ENCODE peak calls at places on chromosomes 16 and 17, in six cellular contexts. T is lower lobe of right lung; R is stimulated activated CD8-positive, alpha-beta memory T cell treated with anti-CD3 and anti-CD28 coated beads, Interleukin-4, amount 100 ng/mL, for 24 hours; P is activated CD4-positive, alpha-beta T cell treated with anti-CD3 and anti-CD28 coated beads, Interleukin-2, amount 10 ng/mL, durations not matched to agents 7 days and 5 days; H is PC-3; Y is T-helper 2 cell. C is an unnamed sample.

GRCh38 chr17:81927145-81927652 is 336 bp downstream of the MAFG start:
- DNase-seq in R (no peak), Y (no peak), T (no peak), H (no peak), P (no peak), C (no peak)

GRCh38 chr16:89200124-89200849 is at the start of gene SLC22A31:
- DNase-seq in Y (no peak), H (no peak), R (no peak), P (no peak), T (peak; percentile 82), C (no peak)

GRCh38 chr17:58539703-58540102 is 25.3 kb upstream of the MTMR4 start:
- DNase-seq in H (no peak), Y (no peak), R (no peak), P (no peak), T (no peak), C (no peak)

GRCh38 chr17:76951375-76951905 is 83.2 kb downstream of the MGAT5B start:
- DNase-seq in R (no peak), P (no peak), T (peak; percentile 22), H (no peak), Y (no peak), C (no peak)

GRCh38 chr17:1861391-1862010 is 31.7 kb downstream of the RPA1 start:
- DNase-seq in T (no peak), H (no peak), Y (no peak), P (no peak), R (no peak), C (no peak)

GRCh38 chr16:66468321-66468965 is 41.3 kb downstream of the BEAN1 start:
- DNase-seq in P (no peak), H (no peak), T (no peak), R (no peak), Y (no peak), C (no peak)

GRCh38 chr17:68759343-68760140 is 158.4 kb upstream of the FAM20A start:
- DNase-seq in R (peak; percentile 26), Y (no peak), H (peak; percentile 98), P (peak; percentile 67), T (peak; percentile 91), C (no peak)

GRCh38 chr16:34801875-34802274 is 1342.5 kb downstream of the TP53TG3F start:
- DNase-seq in P (no peak), R (no peak), H (no peak), T (no peak), Y (no peak), C (no peak)

GRCh38 chr16:73126453-73126853 is 78.5 kb upstream of the ZFHX3 start:
- DNase-seq in P (no peak), Y (no peak), R (no peak), H (no peak), T (no peak), C (no peak)

GRCh38 chr16:88924834-88925539 is 52.0 kb downstream of the CBFA2T3 start:
- DNase-seq in T (no peak), H (peak; percentile 80), Y (no peak), R (no peak), P (no peak), C (no peak)

GRCh38 chr17:53454337-53454736 is 368.4 kb upstream of the KIF2B start:
- DNase-seq in R (no peak), P (no peak), H (no peak), T (no peak), Y (no peak), C (no peak)

GRCh38 chr17:63740464-63741181 is 976 bp downstream of the STRADA start:
- DNase-seq in H (peak; percentile 51), R (no peak), P (peak; percentile 9), T (no peak), Y (no peak), C (no peak)

GRCh38 chr16:46812781-46813555 is 18.0 kb downstream of the C16orf87 start:
- DNase-seq in Y (no peak), T (no peak), H (peak; percentile 11), P (no peak), R (no peak), C (no peak)

GRCh38 chr17:59372138-59372751 is 40.8 kb downstream of the YPEL2 start:
- DNase-seq in H (no peak), P (no peak), T (no peak), Y (no peak), R (no peak), C (no peak)

GRCh38 chr16:68396481-68396880 is 51.8 kb downstream of the SMPD3 start:
- DNase-seq in Y (no peak), P (peak; percentile 69), R (no peak), T (peak; percentile 43), H (peak; percentile 55), C (peak; percentile 27)

GRCh38 chr16:84054271-84054670 is 11.7 kb upstream of the SLC38A8 start:
- DNase-seq in P (no peak), H (no peak), Y (no peak), T (peak; percentile 27), R (no peak), C (no peak)

GRCh38 chr17:2940352-2940751 is 123.1 kb downstream of the OR1D5 start:
- DNase-seq in Y (no peak), R (no peak), T (no peak), H (no peak), P (no peak), C (no peak)

GRCh38 chr16:69544099-69544498 is 21.7 kb upstream of the NFAT5 start:
- DNase-seq in P (no peak), T (no peak), R (no peak), H (no peak), Y (no peak), C (no peak)

GRCh38 chr17:17994271-17994670 is 21.6 kb downstream of the DRC3 start:
- DNase-seq in R (peak; percentile 7), H (peak; percentile 35), T (no peak), Y (no peak), P (peak; percentile 12), C (no peak)

GRCh38 chr17:36980281-36980761 is 31.6 kb downstream of the AATF start:
- DNase-seq in R (no peak), Y (no peak), H (peak; percentile 5), P (no peak), T (no peak), C (no peak)

GRCh38 chr16:77723108-77723514 is 797 bp downstream of the NUDT7 start:
- DNase-seq in H (no peak), Y (no peak), T (no peak), R (no peak), P (no peak), C (no peak)

GRCh38 chr16:86410076-86410475 is 100.3 kb upstream of the FOXF1 start:
- DNase-seq in Y (no peak), P (no peak), R (no peak), T (no peak), H (no peak), C (no peak)

GRCh38 chr16:89890200-89890599 is 16.8 kb downstream of the TCF25 start:
- DNase-seq in T (no peak), H (no peak), R (peak; percentile 24), P (peak; percentile 24), Y (no peak), C (no peak)

GRCh38 chr16:41439-42068 is 11.9 kb downstream of the POLR3K start:
- DNase-seq in R (no peak), H (no peak), T (peak; percentile 35), P (no peak), Y (no peak), C (no peak)

GRCh38 chr16:2450535-2450934 is 9.4 kb upstream of the TEDC2 start:
- DNase-seq in H (no peak), T (no peak), Y (no peak), P (no peak), R (no peak), C (no peak)

GRCh38 chr17:50267074-50267841 is 7.0 kb upstream of the TMEM92 start:
- DNase-seq in T (peak; percentile 36), R (no peak), Y (no peak), P (no peak), H (no peak), C (no peak)

GRCh38 chr17:58679263-58680037 is 12.4 kb downstream of the TEX14 start:
- DNase-seq in T (no peak), P (no peak), Y (no peak), H (peak; percentile 81), R (no peak), C (no peak)

GRCh38 chr16:17529982-17530760 is 59.4 kb upstream of the XYLT1 start:
- DNase-seq in R (no peak), T (no peak), Y (no peak), P (peak; percentile 60), H (no peak), C (no peak)

GRCh38 chr17:247767-248166 is 66.3 kb upstream of the DOC2B start:
- DNase-seq in H (no peak), T (peak; percentile 53), Y (no peak), R (no peak), P (no peak), C (no peak)

GRCh38 chr16:31471875-31472558 is at the start of gene TGFB1I1:
- DNase-seq in R (no peak), H (peak; percentile 8), P (no peak), Y (no peak), T (no peak), C (no peak)

GRCh38 chr17:65657251-65657828 is 95.9 kb upstream of the AXIN2 start:
- DNase-seq in R (no peak), P (no peak), T (no peak), H (no peak), Y (no peak), C (no peak)

GRCh38 chr17:19005442-19005773 is 844 bp upstream of the FAM83G start:
- DNase-seq in H (no peak), T (no peak), R (no peak), P (no peak), Y (no peak), C (no peak)

GRCh38 chr17:15926039-15926740 is 18.7 kb upstream of the ADORA2B start:
- DNase-seq in P (no peak), Y (no peak), R (no peak), H (no peak), T (no peak), C (no peak)

GRCh38 chr16:11356573-11357331 is 11.5 kb downstream of the RMI2 start:
- DNase-seq in Y (no peak), H (no peak), P (peak; percentile 59), T (peak; percentile 83), R (no peak), C (no peak)

GRCh38 chr16:11955713-11956123 is 9.3 kb upstream of the TNFRSF17 start:
- DNase-seq in H (peak; percentile 88), R (no peak), T (no peak), Y (no peak), P (no peak), C (no peak)

GRCh38 chr17:36937961-36938565 is 788 bp downstream of the LHX1 start:
- DNase-seq in H (no peak), R (no peak), Y (no peak), T (no peak), P (no peak), C (no peak)